ENCODE peak calls at places on chromosome 4, in ten cellular contexts. G is GM20000; A is OCI-LY7; M is stimulated activated CD8-positive, alpha-beta memory T cell treated with anti-CD3 and anti-CD28 coated beads, Interleukin-15, amount 100 ng/mL, for 1 hour; O is posterior cingulate gyrus; F is GM13977; V is endodermal cell; D is choroid plexus epithelial cell; P is mammary epithelial cell; U is GM12864. R is an unnamed sample.

GRCh38 chr4:2292679-2293108 is 30.8 kb upstream of the MXD4 start:
- DNase-seq in G (no peak), A (no peak), M (no peak), O (no peak), F (no peak), V (no peak), D (peak; percentile 15), P (no peak), U (no peak), R (no peak)

GRCh38 chr4:3399277-3400194 is 42.2 kb upstream of the HGFAC start:
- DNase-seq in G (no peak), A (peak; percentile 19), M (no peak), O (no peak), F (no peak), V (no peak), D (peak; percentile 47), P (peak; percentile 9), U (no peak), R (no peak)

GRCh38 chr4:86876894-86877685 is 15.1 kb downstream of the C4orf36 start:
- DNase-seq in G (no peak), A (no peak), M (no peak), O (no peak), F (no peak), V (no peak), D (no peak), P (no peak), U (no peak), R (no peak)

GRCh38 chr4:99219479-99219878 is 433 bp upstream of the ADH6 start:
- DNase-seq in G (no peak), A (peak; percentile 8), M (no peak), O (no peak), F (no peak), V (no peak), D (no peak), P (no peak), U (no peak), R (no peak)

GRCh38 chr4:8940792-8941491 is 69.3 kb upstream of the HMX1 start:
- DNase-seq in G (no peak), A (no peak), M (no peak), O (no peak), F (no peak), V (peak; percentile 73), D (no peak), P (no peak), U (no peak), R (no peak)

GRCh38 chr4:119946359-119946758 is 120.3 kb downstream of the MAD2L1 start:
- DNase-seq in G (no peak), A (no peak), M (no peak), O (no peak), F (no peak), V (no peak), D (peak; percentile 14), P (no peak), U (no peak), R (no peak)

GRCh38 chr4:88143504-88143903 is 14.9 kb downstream of the ABCG2 start:
- DNase-seq in G (no peak), A (no peak), M (no peak), O (no peak), F (no peak), V (no peak), D (peak; percentile 52), P (peak; percentile 95), U (no peak), R (no peak)

GRCh38 chr4:67712000-67712625 is 11.2 kb upstream of the UBA6 start:
- DNase-seq in G (no peak), A (no peak), M (no peak), O (peak; percentile 11), F (no peak), V (peak; percentile 60), D (no peak), P (peak; percentile 42), U (no peak), R (no peak)

GRCh38 chr4:30720656-30721352 is 635 bp downstream of the PCDH7 start:
- DNase-seq in G (peak; percentile 37), A (no peak), M (no peak), O (peak; percentile 83), F (peak; percentile 20), V (no peak), D (peak; percentile 44), P (no peak), U (no peak), R (peak; percentile 15)

GRCh38 chr4:156293657-156294297 is 340.1 kb upstream of the CTSO start:
- DNase-seq in G (no peak), A (no peak), M (no peak), O (no peak), F (no peak), V (no peak), D (peak; percentile 96), P (peak; percentile 71), U (no peak), R (no peak)

GRCh38 chr4:159103406-159104131 is 690 bp downstream of the RAPGEF2 start:
- DNase-seq in G (peak; percentile 71), A (peak; percentile 30), M (no peak), O (peak; percentile 78), F (peak; percentile 61), V (peak; percentile 80), D (peak; percentile 46), P (peak; percentile 55), U (no peak), R (peak; percentile 56)

GRCh38 chr4:128484896-128485295 is 197.3 kb upstream of the PGRMC2 start:
- DNase-seq in G (no peak), A (no peak), M (no peak), O (no peak), F (no peak), V (no peak), D (no peak), P (no peak), U (no peak), R (no peak)

GRCh38 chr4:54005475-54005874 is 58.9 kb downstream of the CHIC2 start:
- DNase-seq in G (no peak), A (no peak), M (no peak), O (no peak), F (no peak), V (no peak), D (peak; percentile 79), P (peak; percentile 35), U (no peak), R (no peak)

GRCh38 chr4:186414365-186414764 is 141.0 kb downstream of the MTNR1A start:
- DNase-seq in G (no peak), A (no peak), M (no peak), O (no peak), F (no peak), V (no peak), D (no peak), P (no peak), U (no peak), R (no peak)

GRCh38 chr4:1370321-1371124 is 23.5 kb downstream of the UVSSA start:
- DNase-seq in G (no peak), A (no peak), M (no peak), O (peak; percentile 30), F (no peak), V (peak; percentile 33), D (no peak), P (no peak), U (no peak), R (no peak)

GRCh38 chr4:5710962-5711478 is at the start of gene EVC:
- DNase-seq in G (peak; percentile 76), A (no peak), M (no peak), O (no peak), F (peak; percentile 59), V (peak; percentile 92), D (peak; percentile 82), P (peak; percentile 58), U (no peak), R (peak; percentile 46)

GRCh38 chr4:68927165-68927564 is 24.4 kb downstream of the UGT2A3 start:
- DNase-seq in G (no peak), A (no peak), M (no peak), O (no peak), F (no peak), V (no peak), D (no peak), P (no peak), U (no peak), R (no peak)

GRCh38 chr4:2083116-2083825 is 24.1 kb downstream of the NAT8L start:
- DNase-seq in G (no peak), A (no peak), M (no peak), O (no peak), F (no peak), V (peak; percentile 30), D (no peak), P (no peak), U (no peak), R (no peak)

GRCh38 chr4:147103403-147103946 is 157.8 kb upstream of the TTC29 start:
- DNase-seq in G (no peak), A (no peak), M (no peak), O (no peak), F (no peak), V (peak; percentile 49), D (peak; percentile 97), P (peak; percentile 83), U (no peak), R (no peak)

GRCh38 chr4:168636506-168637176 is 139.8 kb downstream of the PALLD start:
- DNase-seq in G (no peak), A (no peak), M (no peak), O (no peak), F (no peak), V (no peak), D (peak; percentile 83), P (peak; percentile 55), U (no peak), R (no peak)

GRCh38 chr4:118410143-118410542 is 57.3 kb upstream of the PRSS12 start:
- DNase-seq in G (no peak), A (no peak), M (no peak), O (no peak), F (no peak), V (no peak), D (peak; percentile 64), P (peak; percentile 44), U (no peak), R (no peak)

GRCh38 chr4:14168919-14169318 is 541.4 kb upstream of the BOD1L1 start:
- DNase-seq in G (no peak), A (no peak), M (no peak), O (no peak), F (no peak), V (no peak), D (peak; percentile 83), P (peak; percentile 96), U (no peak), R (no peak)

GRCh38 chr4:123672987-123673386 is 276.4 kb downstream of the SPRY1 start:
- DNase-seq in G (no peak), A (no peak), M (no peak), O (no peak), F (no peak), V (no peak), D (peak; percentile 52), P (peak; percentile 62), U (no peak), R (no peak)

GRCh38 chr4:43253511-43253910 is 361.0 kb downstream of the GRXCR1 start:
- DNase-seq in G (no peak), A (no peak), M (no peak), O (no peak), F (no peak), V (no peak), D (peak; percentile 13), P (no peak), U (no peak), R (no peak)

GRCh38 chr4:137621056-137621455 is 88.8 kb upstream of the PCDH18 start:
- DNase-seq in G (no peak), A (no peak), M (no peak), O (no peak), F (no peak), V (no peak), D (no peak), P (no peak), U (no peak), R (no peak)

GRCh38 chr4:154084864-154085263 is 296.0 kb upstream of the SFRP2 start:
- DNase-seq in G (no peak), A (no peak), M (no peak), O (no peak), F (no peak), V (no peak), D (peak; percentile 26), P (peak; percentile 78), U (no peak), R (no peak)

GRCh38 chr4:147381749-147382148 is 99.1 kb upstream of the EDNRA start:
- DNase-seq in G (no peak), A (no peak), M (no peak), O (no peak), F (no peak), V (no peak), D (no peak), P (no peak), U (no peak), R (no peak)

GRCh38 chr4:121819216-121819980 is 4.3 kb downstream of the CCNA2 start:
- DNase-seq in G (no peak), A (no peak), M (no peak), O (no peak), F (no peak), V (no peak), D (peak; percentile 23), P (no peak), U (no peak), R (no peak)